ENCODE peak calls at places on chromosomes 2 and 18, in seven cellular contexts. Z, W, O, I, T, S and Y are unnamed samples.

GRCh38 chr2:85234879-85235278 is 92.9 kb downstream of the TGOLN2 start:
- DNase-seq in Z (peak), W (no peak), O (no peak), I (no peak), T (no peak), S (no peak), Y (no peak)

GRCh38 chr18:25353080-25353479 is 1.1 kb upstream of the ZNF521 start:
- DNase-seq in Z (no peak), W (no peak), O (no peak), I (no peak), T (no peak), S (no peak), Y (no peak)

GRCh38 chr2:70962211-70962884 is 16.1 kb upstream of the ANKRD53 start:
- DNase-seq in Z (no peak), W (no peak), O (no peak), I (no peak), T (no peak), S (peak), Y (no peak)

GRCh38 chr2:136164377-136164776 is 46.4 kb upstream of the CXCR4 start:
- DNase-seq in Z (peak), W (no peak), O (no peak), I (no peak), T (no peak), S (no peak), Y (no peak)

GRCh38 chr2:230312638-230313037 is 14.4 kb upstream of the SP140L start:
- DNase-seq in Z (peak), W (peak), O (no peak), I (no peak), T (no peak), S (no peak), Y (no peak)

GRCh38 chr2:3703236-3703682 is at the start of gene DCDC2C:
- DNase-seq in Z (no peak), W (no peak), O (no peak), I (no peak), T (no peak), S (no peak), Y (no peak)

GRCh38 chr2:231334981-231335380 is 60.5 kb upstream of the B3GNT7 start:
- DNase-seq in Z (no peak), W (no peak), O (no peak), I (no peak), T (no peak), S (peak), Y (no peak)

GRCh38 chr2:171084128-171084527 is 76.6 kb downstream of the TLK1 start:
- DNase-seq in Z (peak), W (no peak), O (peak), I (no peak), T (no peak), S (no peak), Y (no peak)

GRCh38 chr2:239348563-239349447 is 52.0 kb downstream of the HDAC4 start:
- DNase-seq in Z (no peak), W (no peak), O (no peak), I (no peak), T (no peak), S (no peak), Y (no peak)

GRCh38 chr2:172740871-172741270 is 5.2 kb downstream of the RAPGEF4 start:
- DNase-seq in Z (no peak), W (no peak), O (no peak), I (no peak), T (no peak), S (no peak), Y (no peak)

GRCh38 chr2:155846249-155846648 is 486.3 kb downstream of the NR4A2 start:
- DNase-seq in Z (no peak), W (peak), O (no peak), I (peak), T (no peak), S (no peak), Y (no peak)

GRCh38 chr2:207815254-207815653 is 45.5 kb upstream of the FZD5 start:
- DNase-seq in Z (no peak), W (no peak), O (no peak), I (no peak), T (no peak), S (no peak), Y (no peak)

GRCh38 chr18:2147424-2147823 is 423.9 kb downstream of the METTL4 start:
- DNase-seq in Z (no peak), W (peak), O (no peak), I (no peak), T (no peak), S (no peak), Y (no peak)

GRCh38 chr2:131156452-131157149 is 51.5 kb downstream of the PLEKHB2 start:
- DNase-seq in Z (no peak), W (no peak), O (no peak), I (no peak), T (no peak), S (no peak), Y (no peak)

GRCh38 chr2:155310589-155310988 is 612.1 kb downstream of the KCNJ3 start:
- DNase-seq in Z (peak), W (peak), O (no peak), I (peak), T (peak), S (no peak), Y (no peak)

GRCh38 chr2:12738112-12738485 is 21.4 kb downstream of the TRIB2 start:
- DNase-seq in Z (no peak), W (peak), O (no peak), I (no peak), T (no peak), S (no peak), Y (no peak)

GRCh38 chr2:10194021-10194820 is 71.7 kb downstream of the RRM2 start:
- DNase-seq in Z (no peak), W (peak), O (no peak), I (no peak), T (no peak), S (no peak), Y (no peak)

GRCh38 chr2:72026819-72027425 is 120.7 kb downstream of the CYP26B1 start:
- DNase-seq in Z (no peak), W (no peak), O (no peak), I (no peak), T (no peak), S (peak), Y (no peak)

GRCh38 chr2:172000696-172001361 is 1.1 kb downstream of the METAP1D start:
- DNase-seq in Z (no peak), W (no peak), O (no peak), I (no peak), T (no peak), S (no peak), Y (no peak)

GRCh38 chr18:23114171-23114881 is 21.0 kb upstream of the CABLES1 start:
- DNase-seq in Z (no peak), W (no peak), O (no peak), I (no peak), T (no peak), S (peak), Y (no peak)

GRCh38 chr2:109171444-109172334 is 42.7 kb downstream of the SH3RF3 start:
- DNase-seq in Z (no peak), W (peak), O (no peak), I (no peak), T (no peak), S (peak), Y (no peak)

GRCh38 chr2:109168716-109169115 is 39.7 kb downstream of the SH3RF3 start:
- DNase-seq in Z (no peak), W (no peak), O (no peak), I (no peak), T (no peak), S (no peak), Y (no peak)

GRCh38 chr2:109168080-109168479 is 39.1 kb downstream of the SH3RF3 start:
- DNase-seq in Z (no peak), W (no peak), O (no peak), I (no peak), T (no peak), S (no peak), Y (no peak)

GRCh38 chr2:109172556-109173105 is 43.6 kb downstream of the SH3RF3 start:
- DNase-seq in Z (no peak), W (peak), O (no peak), I (no peak), T (no peak), S (peak), Y (no peak)

GRCh38 chr2:109170645-109171044 is 41.6 kb downstream of the SH3RF3 start:
- DNase-seq in Z (no peak), W (no peak), O (no peak), I (no peak), T (no peak), S (peak), Y (no peak)
- H3K27ac ChIP-seq in Z (no peak), W (no peak), O (no peak), I (no peak), T (no peak), S (peak), Y (peak)

GRCh38 chr18:58611471-58612131 is 17.3 kb downstream of the ALPK2 start:
- DNase-seq in Z (peak), W (peak), O (no peak), I (no peak), T (no peak), S (no peak), Y (no peak)
- H3K27ac ChIP-seq in Z (peak), W (peak), O (no peak), I (peak), T (no peak), S (no peak), Y (peak)

GRCh38 chr2:197908940-197909339 is 104.5 kb downstream of the PLCL1 start:
- DNase-seq in Z (no peak), W (peak), O (no peak), I (no peak), T (no peak), S (no peak), Y (no peak)
- H3K27ac ChIP-seq in Z (no peak), W (peak), O (no peak), I (no peak), T (no peak), S (peak), Y (no peak)

GRCh38 chr2:122643725-122644329 is 888.4 kb downstream of the TSN start:
- DNase-seq in Z (no peak), W (peak), O (no peak), I (no peak), T (no peak), S (no peak), Y (peak)
- H3K27ac ChIP-seq in Z (no peak), W (no peak), O (no peak), I (no peak), T (no peak), S (no peak), Y (peak)

DNA sequence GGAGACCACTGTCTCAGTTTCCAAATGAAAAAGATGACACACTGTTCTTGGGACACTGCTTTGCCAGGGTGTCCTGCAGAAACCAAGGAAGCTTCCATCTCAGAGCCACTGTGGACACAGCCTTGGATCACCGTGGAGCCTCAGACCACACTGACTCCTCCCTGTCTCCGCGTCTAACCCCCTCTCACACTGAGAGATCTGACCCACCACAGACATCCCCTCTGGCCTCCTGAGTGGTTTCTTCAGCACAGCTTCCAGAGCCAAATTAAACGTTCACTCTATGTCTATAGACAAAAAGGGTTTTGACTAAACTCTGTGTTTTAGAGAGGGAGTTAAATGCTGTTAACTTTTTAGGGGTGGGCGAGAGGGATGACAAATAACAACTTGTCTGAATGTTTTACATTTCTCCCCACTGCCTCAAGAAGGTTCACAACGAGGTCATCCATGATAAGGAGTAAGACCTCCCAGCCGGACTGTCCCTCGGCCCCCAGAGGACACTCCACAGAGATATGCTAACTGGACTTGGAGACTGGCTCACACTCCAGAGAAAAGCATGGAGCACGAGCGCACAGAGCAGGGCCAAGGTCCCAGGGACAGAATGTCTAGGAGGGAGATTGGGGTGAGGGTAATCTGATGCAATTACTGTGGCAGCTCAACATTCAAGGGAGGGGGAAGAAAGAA is 113.4 kb upstream of the PKDCC start:
- DNase-seq in Z (no peak), W (peak), O (no peak), I (no peak), T (no peak), S (no peak), Y (no peak)
- H3K27ac ChIP-seq in Z (no peak), W (peak), O (no peak), I (no peak), T (no peak), S (no peak), Y (no peak)